ENCODE peak calls at places on chromosomes 12 and 14, in seven cellular contexts. K is activated CD4-positive, alpha-beta T cell treated with anti-CD3 and anti-CD28 coated beads, Interleukin-2, amount 10 ng/mL, durations not matched to agents 7 days and 5 days; L is naive thymus-derived CD8-positive, alpha-beta T cell; X is stimulated activated CD4-positive, alpha-beta T cell treated with anti-CD3 and anti-CD28 coated beads, TNF-alpha, amount 100 ng/mL, for 4 hours; T is GM20000; S is lower lobe of right lung; N is mammary epithelial cell. D is an unnamed sample.

GRCh38 chr12:132310181-132311040 is 19.0 kb downstream of the GALNT9 start:
- DNase-seq in T (no peak), L (no peak), K (no peak), S (peak), N (no peak), X (no peak), D (no peak)

GRCh38 chr12:14238224-14238792 is 127.2 kb upstream of the ATF7IP start:
- DNase-seq in N (no peak), T (no peak), S (no peak), L (no peak), X (no peak), K (peak), D (peak)

GRCh38 chr12:102816816-102817434 is 100.1 kb downstream of the PAH start:
- DNase-seq in X (no peak), T (peak), S (no peak), K (no peak), N (peak), L (no peak), D (no peak)

GRCh38 chr12:12561305-12562015 is 1.2 kb downstream of the DUSP16 start:
- DNase-seq in L (peak), X (peak), T (peak), N (peak), S (peak), K (peak), D (peak)

GRCh38 chr12:97910559-97910958 is 448.0 kb downstream of the RMST start:
- DNase-seq in X (no peak), L (no peak), K (no peak), T (no peak), S (no peak), N (no peak), D (no peak)

GRCh38 chr14:92122351-92122677 is 545 bp downstream of the CPSF2 start:
- DNase-seq in T (no peak), N (no peak), S (no peak), X (no peak), L (no peak), K (no peak), D (no peak)

GRCh38 chr14:69631509-69631908 is 20.1 kb downstream of the SUSD6 start:
- DNase-seq in X (no peak), T (no peak), S (no peak), L (no peak), K (no peak), N (no peak), D (no peak)

GRCh38 chr12:4806439-4807115 is 86.4 kb downstream of the GALNT8 start:
- DNase-seq in S (no peak), K (no peak), X (no peak), T (no peak), N (no peak), L (no peak), D (no peak)

GRCh38 chr14:57533214-57533613 is 39.6 kb upstream of the CCDC198 start:
- DNase-seq in X (no peak), N (no peak), L (no peak), T (peak), K (peak), S (no peak), D (no peak)

GRCh38 chr14:56294125-56294524 is 175.9 kb downstream of the PELI2 start:
- DNase-seq in X (no peak), L (no peak), K (no peak), T (no peak), N (no peak), S (no peak), D (no peak)

GRCh38 chr14:25108959-25109358 is 59.0 kb upstream of the STXBP6 start:
- DNase-seq in S (no peak), N (peak), L (no peak), K (no peak), X (no peak), T (no peak), D (no peak)

GRCh38 chr14:64688801-64689200 is 15.4 kb upstream of the PLEKHG3 start:
- DNase-seq in L (no peak), S (no peak), X (no peak), K (no peak), N (peak), T (no peak), D (no peak)

GRCh38 chr12:3964404-3964803 is 91.2 kb upstream of the PARP11 start:
- DNase-seq in N (no peak), S (no peak), K (no peak), L (no peak), T (peak), X (no peak), D (no peak)

GRCh38 chr14:36513451-36514277 is 6.4 kb downstream of the NKX2-1 start:
- DNase-seq in X (no peak), N (no peak), T (peak), K (no peak), S (peak), L (no peak), D (no peak)

GRCh38 chr12:124057691-124058090 is 84.7 kb downstream of the ZNF664 start:
- DNase-seq in L (no peak), S (no peak), N (no peak), T (no peak), X (no peak), K (no peak), D (no peak)

D was measured in CD4-positive, alpha-beta memory T cell.